ENCODE peak calls at places on chromosomes 4 and X, in nine cellular contexts. C, O, D, L, H, R, V, P and J are unnamed samples.

GRCh38 chr4:108762559-108763225 is at the start of gene ETNPPL:
- DNase-seq in D (no peak), H (no peak), P (peak; percentile 76), V (peak; percentile 45), O (peak; percentile 7), R (peak; percentile 55), L (no peak), C (no peak), J (no peak)

GRCh38 chr4:120977435-120977997 is 55.0 kb upstream of the PRDM5 start:
- DNase-seq in V (peak; percentile 26), P (no peak), O (no peak), H (peak; percentile 19), L (no peak), R (no peak), D (peak; percentile 50), C (no peak), J (no peak)

GRCh38 chrX:43644124-43644701 is 11.9 kb upstream of the MAOA start:
- DNase-seq in R (no peak), D (peak; percentile 84), L (no peak), C (no peak), O (no peak), V (no peak), H (peak; percentile 79), P (no peak), J (no peak)

GRCh38 chr4:143482753-143483362 is 30.6 kb upstream of the SMARCA5 start:
- DNase-seq in P (peak; percentile 11), V (peak; percentile 28), L (no peak), C (peak; percentile 0), H (no peak), R (no peak), D (peak; percentile 46), O (no peak), J (peak; percentile 8)

GRCh38 chr4:182143086-182143821 is 99.9 kb upstream of the TENM3 start:
- DNase-seq in V (no peak), L (no peak), C (no peak), O (no peak), D (peak; percentile 17), P (no peak), H (peak; percentile 30), R (no peak), J (no peak)

GRCh38 chrX:110853610-110854009 is 58.0 kb upstream of the CHRDL1 start:
- DNase-seq in O (no peak), C (no peak), R (no peak), H (no peak), L (no peak), P (peak; percentile 2), D (peak; percentile 23), V (no peak), J (peak; percentile 27)

GRCh38 chr4:136156947-136157346 is 1375.3 kb downstream of the PCDH18 start:
- DNase-seq in R (no peak), C (no peak), H (no peak), V (no peak), O (no peak), L (no peak), D (no peak), P (no peak), J (no peak)

GRCh38 chr4:30821891-30822612 is 101.9 kb downstream of the PCDH7 start:
- DNase-seq in D (peak; percentile 75), P (no peak), H (peak; percentile 10), C (no peak), R (no peak), O (no peak), L (no peak), V (no peak), J (no peak)

GRCh38 chrX:24424948-24425347 is 40.1 kb upstream of the PDK3 start:
- DNase-seq in O (no peak), R (peak; percentile 66), C (no peak), V (no peak), P (peak; percentile 0), L (no peak), D (no peak), H (no peak), J (no peak)

GRCh38 chr4:94995684-94996394 is 238.1 kb downstream of the BMPR1B start:
- DNase-seq in P (peak; percentile 31), L (no peak), V (peak; percentile 38), D (no peak), R (no peak), O (no peak), H (no peak), C (no peak), J (peak; percentile 57)

GRCh38 chr4:2402941-2403340 is 15.5 kb downstream of the ZFYVE28 start:
- DNase-seq in O (no peak), H (no peak), R (no peak), D (no peak), P (peak; percentile 29), C (no peak), V (no peak), L (no peak), J (no peak)

GRCh38 chr4:183821090-183821853 is 83.8 kb upstream of the STOX2 start:
- DNase-seq in O (no peak), V (no peak), C (no peak), H (no peak), D (no peak), L (no peak), R (no peak), P (no peak), J (no peak)

GRCh38 chrX:133921764-133922389 is 63.5 kb downstream of the GPC3 start:
- DNase-seq in L (no peak), P (no peak), O (peak; percentile 18), D (peak; percentile 27), V (peak; percentile 60), C (peak; percentile 43), R (peak; percentile 44), H (no peak), J (no peak)

GRCh38 chr4:83582289-83582756 is 46.4 kb downstream of the GPAT3 start:
- DNase-seq in H (no peak), C (peak; percentile 4), L (no peak), V (peak; percentile 8), R (no peak), O (no peak), D (peak; percentile 48), P (no peak), J (peak; percentile 4)

GRCh38 chrX:14554132-14554715 is 24.9 kb downstream of the GLRA2 start:
- DNase-seq in D (no peak), C (no peak), P (no peak), O (no peak), V (no peak), H (no peak), R (no peak), L (no peak), J (no peak)

GRCh38 chr4:95835672-95836071 is 4.2 kb upstream of the PDHA2 start:
- DNase-seq in R (no peak), P (no peak), C (no peak), H (no peak), D (peak; percentile 25), O (no peak), V (peak; percentile 7), L (no peak), J (no peak)

GRCh38 chr4:138650917-138651564 is 364.5 kb upstream of the NOCT start:
- DNase-seq in L (no peak), R (no peak), H (peak; percentile 98), P (no peak), O (no peak), D (peak; percentile 93), C (no peak), V (no peak), J (no peak)

GRCh38 chrX:16771483-16772398 is 14.5 kb upstream of the TXLNG start:
- DNase-seq in D (peak; percentile 91), V (no peak), L (no peak), C (no peak), O (no peak), H (peak; percentile 58), P (no peak), R (no peak), J (no peak)

GRCh38 chr4:1602621-1603412 is 81.3 kb downstream of the FAM53A start:
- DNase-seq in R (peak; percentile 29), O (no peak), V (no peak), P (no peak), L (no peak), C (no peak), D (no peak), H (no peak), J (no peak)

GRCh38 chrX:73524906-73525305 is 38.1 kb upstream of the CHIC1 start:
- DNase-seq in D (no peak), R (no peak), P (no peak), H (no peak), L (no peak), V (no peak), O (no peak), C (no peak), J (no peak)

GRCh38 chrX:72122621-72123275 is 9.0 kb downstream of the RTL5 start:
- DNase-seq in V (no peak), O (no peak), P (no peak), D (no peak), L (no peak), R (no peak), H (no peak), C (no peak), J (no peak)

GRCh38 chrX:75229774-75230173 is 44.1 kb upstream of the UPRT start:
- DNase-seq in V (no peak), D (no peak), H (no peak), C (no peak), P (no peak), O (no peak), L (no peak), R (no peak), J (no peak)

GRCh38 chr4:186264660-186265059 is 1.3 kb upstream of the F11 start:
- DNase-seq in P (no peak), D (no peak), V (no peak), O (no peak), C (no peak), L (no peak), H (no peak), R (no peak), J (no peak)

GRCh38 chrX:24146283-24146865 is 3.2 kb upstream of the ZFX start:
- DNase-seq in C (no peak), O (no peak), H (no peak), D (peak; percentile 12), L (no peak), R (no peak), V (no peak), P (no peak), J (no peak)

GRCh38 chr4:146442801-146443200 is 78.9 kb downstream of the SLC10A7 start:
- DNase-seq in C (no peak), V (no peak), O (no peak), R (no peak), D (peak; percentile 25), L (no peak), P (no peak), H (no peak), J (no peak)

GRCh38 chr4:109611045-109611616 is 51.1 kb downstream of the MCUB start:
- DNase-seq in L (no peak), H (no peak), O (no peak), V (no peak), D (no peak), R (no peak), C (no peak), P (no peak), J (no peak)

GRCh38 chrX:150036181-150036580 is 97.9 kb upstream of the EOLA2 start:
- DNase-seq in V (no peak), C (no peak), H (peak; percentile 85), R (no peak), D (peak; percentile 82), P (no peak), L (no peak), O (no peak), J (no peak)